ENCODE peak calls at places on chromosomes 7 and 10, in five cellular contexts. One of them, this sample, is unnamed.

GRCh38 chr10:122829454-122829853 is 16.2 kb downstream of the CUZD1 start:
- DNase-seq in activated T-cell treated with anti-CD3 and anti-CD28 coated beads for 24 hours: no peak
- DNase-seq in HT1080: no peak
- DNase-seq in MCF 10A: no peak
- DNase-seq in ovary: no peak
- DNase-seq in this sample: no peak

GRCh38 chr10:3126249-3126648 is 46.3 kb downstream of the PITRM1 start:
- DNase-seq in HT1080: no peak
- DNase-seq in MCF 10A: no peak
- DNase-seq in activated T-cell treated with anti-CD3 and anti-CD28 coated beads for 24 hours: no peak
- DNase-seq in ovary: no peak
- DNase-seq in this sample: no peak

GRCh38 chr10:77501152-77501845 is 136.3 kb downstream of the KCNMA1 start:
- DNase-seq in activated T-cell treated with anti-CD3 and anti-CD28 coated beads for 24 hours: no peak
- DNase-seq in HT1080: peak
- DNase-seq in ovary: no peak
- DNase-seq in MCF 10A: peak
- DNase-seq in this sample: no peak

GRCh38 chr10:35497909-35498308 is 107.2 kb upstream of the GJD4 start:
- DNase-seq in HT1080: no peak
- DNase-seq in ovary: no peak
- DNase-seq in MCF 10A: no peak
- DNase-seq in activated T-cell treated with anti-CD3 and anti-CD28 coated beads for 24 hours: no peak
- DNase-seq in this sample: no peak

GRCh38 chr7:108449577-108449920 is 6.7 kb downstream of the NRCAM start:
- DNase-seq in MCF 10A: no peak
- DNase-seq in activated T-cell treated with anti-CD3 and anti-CD28 coated beads for 24 hours: no peak
- DNase-seq in ovary: no peak
- DNase-seq in HT1080: no peak
- DNase-seq in this sample: no peak

GRCh38 chr7:47873767-47874166 is 74.5 kb downstream of the PKD1L1 start:
- DNase-seq in MCF 10A: peak
- DNase-seq in ovary: no peak
- DNase-seq in activated T-cell treated with anti-CD3 and anti-CD28 coated beads for 24 hours: no peak
- DNase-seq in HT1080: peak
- DNase-seq in this sample: no peak

GRCh38 chr10:103512591-103513382 is 19.3 kb downstream of the NEURL1 start:
- DNase-seq in MCF 10A: no peak
- DNase-seq in ovary: no peak
- DNase-seq in activated T-cell treated with anti-CD3 and anti-CD28 coated beads for 24 hours: no peak
- DNase-seq in HT1080: no peak
- DNase-seq in this sample: no peak

GRCh38 chr10:60652628-60653027 is 125.7 kb upstream of the CDK1 start:
- DNase-seq in activated T-cell treated with anti-CD3 and anti-CD28 coated beads for 24 hours: no peak
- DNase-seq in MCF 10A: no peak
- DNase-seq in HT1080: no peak
- DNase-seq in ovary: no peak
- DNase-seq in this sample: peak

GRCh38 chr7:106236065-106236464 is 48.7 kb downstream of the NAMPT start:
- DNase-seq in MCF 10A: no peak
- DNase-seq in HT1080: no peak
- DNase-seq in ovary: no peak
- DNase-seq in activated T-cell treated with anti-CD3 and anti-CD28 coated beads for 24 hours: no peak
- DNase-seq in this sample: no peak

GRCh38 chr10:96072673-96073072 is 29.3 kb downstream of the CCNJ start:
- DNase-seq in ovary: no peak
- DNase-seq in MCF 10A: no peak
- DNase-seq in HT1080: peak
- DNase-seq in activated T-cell treated with anti-CD3 and anti-CD28 coated beads for 24 hours: no peak
- DNase-seq in this sample: no peak

GRCh38 chr7:5665106-5666025 is 116.1 kb downstream of the RNF216 start:
- DNase-seq in activated T-cell treated with anti-CD3 and anti-CD28 coated beads for 24 hours: peak
- DNase-seq in HT1080: peak
- DNase-seq in MCF 10A: peak
- DNase-seq in ovary: peak
- DNase-seq in this sample: peak

GRCh38 chr7:88169717-88170320 is 50.0 kb downstream of the SRI start:
- DNase-seq in activated T-cell treated with anti-CD3 and anti-CD28 coated beads for 24 hours: no peak
- DNase-seq in MCF 10A: peak
- DNase-seq in HT1080: peak
- DNase-seq in ovary: no peak
- DNase-seq in this sample: no peak

GRCh38 chr10:12799746-12800145 is 201.8 kb downstream of the CCDC3 start:
- DNase-seq in HT1080: no peak
- DNase-seq in MCF 10A: no peak
- DNase-seq in activated T-cell treated with anti-CD3 and anti-CD28 coated beads for 24 hours: no peak
- DNase-seq in ovary: no peak
- DNase-seq in this sample: no peak

GRCh38 chr10:76297787-76298281 is 866.4 kb downstream of the LRMDA start:
- DNase-seq in MCF 10A: no peak
- DNase-seq in HT1080: no peak
- DNase-seq in ovary: no peak
- DNase-seq in activated T-cell treated with anti-CD3 and anti-CD28 coated beads for 24 hours: no peak
- DNase-seq in this sample: no peak

GRCh38 chr7:122136639-122137253 is 7.3 kb downstream of the AASS start:
- DNase-seq in activated T-cell treated with anti-CD3 and anti-CD28 coated beads for 24 hours: no peak
- DNase-seq in ovary: no peak
- DNase-seq in MCF 10A: peak
- DNase-seq in HT1080: peak
- DNase-seq in this sample: no peak

GRCh38 chr10:120172371-120172770 is 279.8 kb downstream of the SEC23IP start:
- DNase-seq in ovary: no peak
- DNase-seq in activated T-cell treated with anti-CD3 and anti-CD28 coated beads for 24 hours: no peak
- DNase-seq in MCF 10A: peak
- DNase-seq in HT1080: peak
- DNase-seq in this sample: no peak

GRCh38 chr7:136523581-136523980 is 344.9 kb upstream of the CHRM2 start:
- DNase-seq in HT1080: peak
- DNase-seq in ovary: no peak
- DNase-seq in activated T-cell treated with anti-CD3 and anti-CD28 coated beads for 24 hours: no peak
- DNase-seq in MCF 10A: no peak
- DNase-seq in this sample: no peak

GRCh38 chr10:50542871-50543270 is 80.9 kb downstream of the SGMS1 start:
- DNase-seq in HT1080: no peak
- DNase-seq in activated T-cell treated with anti-CD3 and anti-CD28 coated beads for 24 hours: no peak
- DNase-seq in ovary: no peak
- DNase-seq in MCF 10A: no peak
- DNase-seq in this sample: no peak

GRCh38 chr7:18295781-18296417 is 199.7 kb upstream of the HDAC9 start:
- DNase-seq in ovary: no peak
- DNase-seq in MCF 10A: no peak
- DNase-seq in HT1080: no peak
- DNase-seq in activated T-cell treated with anti-CD3 and anti-CD28 coated beads for 24 hours: no peak
- DNase-seq in this sample: no peak

GRCh38 chr7:80089341-80089740 is 45.3 kb upstream of the GNAI1 start:
- DNase-seq in activated T-cell treated with anti-CD3 and anti-CD28 coated beads for 24 hours: no peak
- DNase-seq in HT1080: no peak
- DNase-seq in MCF 10A: peak
- DNase-seq in ovary: no peak
- DNase-seq in this sample: no peak

GRCh38 chr10:114822771-114823463 is 1.3 kb downstream of the FHIP2A start:
- DNase-seq in HT1080: no peak
- DNase-seq in activated T-cell treated with anti-CD3 and anti-CD28 coated beads for 24 hours: no peak
- DNase-seq in MCF 10A: peak
- DNase-seq in ovary: no peak
- DNase-seq in this sample: no peak